ENCODE peak calls at places on chromosomes 1 and 21, in eight cellular contexts. A is amniotic stem cell; Z is stromal cell of bone marrow; S is activated CD4-positive, alpha-beta T cell treated with anti-CD3 and anti-CD28 coated beads, Interleukin-2, amount 50 U/mL, for 1 hour; N is EH; E is COR-L47; I is GM23338; B is NCI-H748 treated with DMSO at 0.1 percent for 48 hours. M is an unnamed sample.

GRCh38 chr1:52240592-52240991 is 98.7 kb downstream of the ZFYVE9 start:
- DNase-seq in A (no peak), Z (no peak), S (no peak), N (no peak), E (no peak), I (no peak), B (no peak), M (no peak)

GRCh38 chr1:203174324-203174985 is 1.2 kb downstream of the MYBPH start:
- DNase-seq in A (no peak), Z (no peak), S (no peak), N (no peak), E (no peak), I (no peak), B (no peak), M (no peak)

GRCh38 chr1:202411421-202411820 is 62.9 kb downstream of the PPP1R12B start:
- DNase-seq in A (no peak), Z (no peak), S (no peak), N (peak), E (no peak), I (peak), B (no peak), M (peak)

GRCh38 chr1:27357281-27358037 is 9.3 kb downstream of the MAP3K6 start:
- DNase-seq in A (no peak), Z (no peak), S (peak), N (peak), E (peak), I (peak), B (peak), M (peak)

GRCh38 chr1:155091071-155092051 is 12.7 kb downstream of the EFNA3 start:
- DNase-seq in A (peak), Z (no peak), S (peak), N (peak), E (peak), I (peak), B (peak), M (peak)

GRCh38 chr1:182764029-182764768 is 25.4 kb upstream of the NPL start:
- DNase-seq in A (no peak), Z (no peak), S (no peak), N (no peak), E (no peak), I (no peak), B (no peak), M (no peak)

GRCh38 chr21:42151148-42152074 is 67.5 kb upstream of the ABCG1 start:
- DNase-seq in A (no peak), Z (no peak), S (no peak), N (no peak), E (no peak), I (no peak), B (no peak), M (no peak)

GRCh38 chr1:39129514-39129913 is 75.0 kb upstream of the MACF1 start:
- DNase-seq in A (no peak), Z (no peak), S (no peak), N (peak), E (no peak), I (peak), B (no peak), M (peak)

GRCh38 chr1:151809625-151810556 is 4.7 kb upstream of the LINGO4 start:
- DNase-seq in A (no peak), Z (no peak), S (no peak), N (no peak), E (no peak), I (peak), B (no peak), M (peak)

GRCh38 chr1:183149273-183149672 is 36.8 kb upstream of the LAMC2 start:
- DNase-seq in A (no peak), Z (no peak), S (no peak), N (no peak), E (no peak), I (no peak), B (no peak), M (no peak)

GRCh38 chr1:110554871-110555801 is 36.2 kb upstream of the KCNA10 start:
- DNase-seq in A (no peak), Z (no peak), S (peak), N (peak), E (no peak), I (peak), B (no peak), M (peak)

GRCh38 chr1:248158758-248159157 is 13.8 kb downstream of the OR2M5 start:
- DNase-seq in A (no peak), Z (no peak), S (no peak), N (no peak), E (no peak), I (no peak), B (no peak), M (no peak)

GRCh38 chr1:152052606-152053005 is 15.8 kb upstream of the S100A11 start:
- DNase-seq in A (peak), Z (peak), S (peak), N (peak), E (peak), I (peak), B (peak), M (peak)

GRCh38 chr1:208300084-208300770 is 56.0 kb upstream of the PLXNA2 start:
- DNase-seq in A (no peak), Z (no peak), S (no peak), N (no peak), E (no peak), I (no peak), B (no peak), M (no peak)

GRCh38 chr1:215878843-215879242 is 311.7 kb downstream of the KCTD3 start:
- DNase-seq in A (no peak), Z (no peak), S (no peak), N (no peak), E (no peak), I (no peak), B (no peak), M (no peak)

GRCh38 chr1:55375617-55376258 is 160.6 kb upstream of the USP24 start:
- DNase-seq in A (peak), Z (no peak), S (no peak), N (peak), E (peak), I (peak), B (peak), M (peak)

GRCh38 chr1:228445867-228446584 is 29.4 kb upstream of the TRIM17 start:
- DNase-seq in A (no peak), Z (peak), S (peak), N (peak), E (no peak), I (peak), B (no peak), M (peak)

GRCh38 chr21:33402011-33402979 is 918 bp upstream of the IFNGR2 start:
- DNase-seq in A (no peak), Z (no peak), S (no peak), N (peak), E (no peak), I (peak), B (no peak), M (peak)

GRCh38 chr1:186708578-186709203 is 28.5 kb upstream of the PTGS2 start:
- DNase-seq in A (no peak), Z (no peak), S (no peak), N (peak), E (no peak), I (no peak), B (no peak), M (peak)

GRCh38 chr1:4397196-4397595 is 257.2 kb upstream of the AJAP1 start:
- DNase-seq in A (no peak), Z (no peak), S (no peak), N (no peak), E (peak), I (no peak), B (peak), M (no peak)

GRCh38 chr21:27067226-27067625 is 100.3 kb upstream of the ADAMTS5 start:
- DNase-seq in A (no peak), Z (no peak), S (no peak), N (peak), E (no peak), I (no peak), B (no peak), M (no peak)

GRCh38 chr1:162906485-162906884 is 45.5 kb upstream of the CCDC190 start:
- DNase-seq in A (no peak), Z (no peak), S (no peak), N (no peak), E (no peak), I (no peak), B (no peak), M (no peak)

GRCh38 chr1:223029985-223030769 is 112.9 kb downstream of the TLR5 start:
- DNase-seq in A (no peak), Z (no peak), S (no peak), N (no peak), E (no peak), I (peak), B (no peak), M (no peak)

GRCh38 chr1:6348511-6349191 is 44.9 kb downstream of the ACOT7 start:
- DNase-seq in A (no peak), Z (no peak), S (peak), N (peak), E (no peak), I (no peak), B (no peak), M (no peak)

M was measured in GM23248.